ENCODE peak calls at places on chromosomes 13 and 19, in eight cellular contexts. A is ovary, E is B cell, L is endothelial cell, G is fibroblast of villous mesenchyme, U is pancreas, P is vagina, J is activated B cell treated with CpG ODN at 0.5 μM for 24 hours. Y is an unnamed sample.

GRCh38 chr13:22173605-22174004 is 502.7 kb downstream of the FGF9 start:
- DNase-seq in A (no peak), E (no peak), L (no peak), G (peak), U (no peak), P (no peak), J (no peak), Y (no peak)

GRCh38 chr13:20911037-20911436 is 8.5 kb upstream of the XPO4 start:
- DNase-seq in A (no peak), E (no peak), L (no peak), G (no peak), U (no peak), P (no peak), J (no peak), Y (no peak)

GRCh38 chr19:21566073-21566472 is 60.7 kb downstream of the ZNF429 start:
- DNase-seq in A (no peak), E (no peak), L (no peak), G (peak), U (no peak), P (no peak), J (no peak), Y (no peak)

GRCh38 chr13:38308736-38309135 is 40.9 kb upstream of the UFM1 start:
- DNase-seq in A (no peak), E (no peak), L (no peak), G (peak), U (no peak), P (no peak), J (no peak), Y (no peak)

GRCh38 chr19:12783226-12783848 is 7.9 kb upstream of the JUNB start:
- DNase-seq in A (no peak), E (no peak), L (no peak), G (no peak), U (no peak), P (no peak), J (no peak), Y (peak)

GRCh38 chr19:47107953-47108746 is 5.4 kb downstream of the ZC3H4 start:
- DNase-seq in A (no peak), E (no peak), L (no peak), G (no peak), U (no peak), P (no peak), J (no peak), Y (no peak)

GRCh38 chr19:21434967-21435544 is 38.1 kb downstream of the ZNF493 start:
- DNase-seq in A (no peak), E (no peak), L (no peak), G (no peak), U (no peak), P (no peak), J (no peak), Y (no peak)

GRCh38 chr13:35887028-35887666 is 244.0 kb downstream of the DCLK1 start:
- DNase-seq in A (no peak), E (no peak), L (no peak), G (no peak), U (no peak), P (no peak), J (no peak), Y (no peak)

GRCh38 chr13:110777251-110777820 is 63.8 kb downstream of the ING1 start:
- DNase-seq in A (no peak), E (no peak), L (no peak), G (no peak), U (no peak), P (no peak), J (no peak), Y (no peak)

GRCh38 chr13:51807041-51807440 is 3.1 kb upstream of the DHRS12 start:
- DNase-seq in A (no peak), E (no peak), L (no peak), G (no peak), U (no peak), P (no peak), J (no peak), Y (no peak)

GRCh38 chr13:90717451-90717936 is 630.0 kb upstream of the MIR17HG start:
- DNase-seq in A (no peak), E (no peak), L (no peak), G (peak), U (no peak), P (no peak), J (no peak), Y (no peak)

GRCh38 chr13:96527497-96527896 is 437.6 kb downstream of the HS6ST3 start:
- DNase-seq in A (no peak), E (no peak), L (no peak), G (no peak), U (no peak), P (no peak), J (no peak), Y (no peak)

GRCh38 chr13:28031220-28031903 is 42.9 kb upstream of the URAD start:
- DNase-seq in A (no peak), E (peak), L (no peak), G (no peak), U (no peak), P (no peak), J (no peak), Y (peak)

GRCh38 chr19:6126335-6126974 is 9.0 kb upstream of the ACSBG2 start:
- DNase-seq in A (no peak), E (no peak), L (no peak), G (peak), U (no peak), P (no peak), J (no peak), Y (peak)

GRCh38 chr19:35540356-35540927 is 5.0 kb upstream of the TMEM147 start:
- DNase-seq in A (no peak), E (no peak), L (no peak), G (no peak), U (no peak), P (no peak), J (no peak), Y (no peak)

GRCh38 chr13:98802548-98802947 is 50.1 kb upstream of the SLC15A1 start:
- DNase-seq in A (no peak), E (no peak), L (no peak), G (no peak), U (no peak), P (no peak), J (no peak), Y (no peak)

GRCh38 chr19:9139609-9140158 is 513 bp upstream of the ZNF317 start:
- DNase-seq in A (no peak), E (no peak), L (no peak), G (no peak), U (no peak), P (no peak), J (no peak), Y (no peak)

GRCh38 chr19:7226749-7227148 is 67.5 kb downstream of the INSR start:
- DNase-seq in A (no peak), E (no peak), L (no peak), G (no peak), U (no peak), P (no peak), J (no peak), Y (no peak)

GRCh38 chr19:38062959-38063786 is 156.2 kb downstream of the SIPA1L3 start:
- DNase-seq in A (no peak), E (no peak), L (no peak), G (peak), U (no peak), P (no peak), J (no peak), Y (peak)

GRCh38 chr19:51520710-51521109 is 10.8 kb downstream of the SIGLEC6 start:
- DNase-seq in A (no peak), E (no peak), L (no peak), G (no peak), U (no peak), P (no peak), J (no peak), Y (no peak)

GRCh38 chr13:104024416-104025170 is 958.4 kb upstream of the SLC10A2 start:
- DNase-seq in A (no peak), E (no peak), L (no peak), G (peak), U (no peak), P (no peak), J (no peak), Y (no peak)

GRCh38 chr13:29362849-29363604 is 232.5 kb downstream of the SLC7A1 start:
- DNase-seq in A (no peak), E (peak), L (peak), G (peak), U (no peak), P (no peak), J (no peak), Y (peak)

GRCh38 chr19:13069415-13070369 is 33.0 kb downstream of the LYL1 start:
- DNase-seq in A (no peak), E (no peak), L (no peak), G (no peak), U (no peak), P (no peak), J (no peak), Y (no peak)

GRCh38 chr13:85590231-85590931 is 208.8 kb downstream of the SLITRK6 start:
- DNase-seq in A (no peak), E (no peak), L (no peak), G (no peak), U (no peak), P (no peak), J (no peak), Y (no peak)

GRCh38 chr13:32731576-32731975 is 145.3 kb downstream of the PDS5B start:
- DNase-seq in A (no peak), E (no peak), L (no peak), G (peak), U (no peak), P (no peak), J (no peak), Y (no peak)

GRCh38 chr13:113927661-113928581 is 46.0 kb downstream of the C13orf46 start:
- DNase-seq in A (no peak), E (no peak), L (no peak), G (peak), U (no peak), P (peak), J (no peak), Y (no peak)

GRCh38 chr19:40594251-40594650 is 6.9 kb upstream of the LTBP4 start:
- DNase-seq in A (no peak), E (no peak), L (no peak), G (no peak), U (no peak), P (no peak), J (no peak), Y (no peak)

GRCh38 chr13:51797664-51798488 is 6.1 kb downstream of the DHRS12 start:
- DNase-seq in A (no peak), E (peak), L (peak), G (peak), U (peak), P (no peak), J (no peak), Y (peak)

GRCh38 chr13:110291286-110291685 is 15.7 kb downstream of the COL4A1 start:
- DNase-seq in A (no peak), E (no peak), L (no peak), G (no peak), U (no peak), P (no peak), J (no peak), Y (no peak)

GRCh38 chr13:114015608-114016295 is 41.9 kb upstream of the C13orf46 start:
- DNase-seq in A (no peak), E (no peak), L (no peak), G (peak), U (no peak), P (no peak), J (no peak), Y (no peak)

GRCh38 chr13:46071590-46072249 is 19.2 kb upstream of the ZC3H13 start:
- DNase-seq in A (no peak), E (no peak), L (peak), G (no peak), U (no peak), P (no peak), J (no peak), Y (peak)
- TF ChIP-seq CTCF in A (no peak), E (no peak), L (no peak), G (no peak), U (no peak), P (no peak), J (no peak), Y (peak)

GRCh38 chr19:45484273-45484945 is 12.4 kb downstream of the RTN2 start:
- DNase-seq in A (peak), E (no peak), L (no peak), G (no peak), U (no peak), P (no peak), J (no peak), Y (no peak)
- TF ChIP-seq CTCF in A (no peak), E (no peak), L (no peak), G (no peak), U (no peak), P (no peak), J (no peak), Y (no peak)

GRCh38 chr13:44052843-44053607 is 173.3 kb downstream of the LACC1 start:
- DNase-seq in A (peak), E (no peak), L (peak), G (peak), U (no peak), P (no peak), J (no peak), Y (no peak)
- TF ChIP-seq CTCF in A (no peak), E (no peak), L (no peak), G (no peak), U (no peak), P (no peak), J (no peak), Y (no peak)

DNA sequence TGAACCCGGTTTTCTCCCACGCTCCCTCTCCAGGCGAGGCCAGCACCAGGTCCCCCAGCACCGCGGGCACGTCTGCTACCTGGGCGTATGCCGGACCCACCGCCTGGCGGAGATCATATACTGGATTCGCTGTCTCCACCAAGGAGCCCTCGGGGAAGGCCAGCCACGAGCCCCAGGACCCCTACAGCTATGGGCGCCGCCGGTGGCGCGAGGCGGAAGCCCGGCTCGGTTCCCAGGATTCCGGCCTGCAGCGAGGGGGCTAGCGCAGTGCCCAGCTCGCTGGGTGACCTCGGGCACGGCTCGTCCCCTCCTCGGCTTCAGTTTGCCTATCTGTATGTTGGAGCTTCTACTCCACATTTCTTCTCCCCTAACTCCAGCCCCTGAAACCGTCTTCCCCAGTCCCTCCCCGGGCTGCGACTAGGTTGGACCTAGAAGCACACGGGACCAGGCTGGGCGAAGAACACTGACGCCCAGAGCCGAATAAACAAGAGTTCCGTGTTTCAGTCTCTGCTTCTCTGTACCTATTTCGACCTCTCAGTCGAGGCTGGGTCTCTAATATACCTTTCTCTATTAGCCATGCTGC is 752 bp upstream of the CPT1C start:
- DNase-seq in A (no peak), E (no peak), L (no peak), G (no peak), U (no peak), P (no peak), J (no peak), Y (no peak)
- TF ChIP-seq CTCF in A (no peak), E (peak), L (peak), G (peak), U (no peak), P (no peak), J (no peak), Y (no peak)

GRCh38 chr13:112873851-112874750 is 94.9 kb upstream of the MCF2L start:
- DNase-seq in A (peak), E (peak), L (peak), G (peak), U (peak), P (no peak), J (peak), Y (peak)

GRCh38 chr13:112876305-112877000 is 92.6 kb upstream of the MCF2L start:
- DNase-seq in A (no peak), E (no peak), L (no peak), G (no peak), U (no peak), P (no peak), J (no peak), Y (no peak)

GRCh38 chr13:112877066-112877465 is 91.9 kb upstream of the MCF2L start:
- DNase-seq in A (no peak), E (no peak), L (no peak), G (no peak), U (no peak), P (no peak), J (no peak), Y (no peak)

GRCh38 chr13:112875627-112876026 is 93.4 kb upstream of the MCF2L start:
- DNase-seq in A (no peak), E (no peak), L (no peak), G (no peak), U (no peak), P (no peak), J (no peak), Y (no peak)

GRCh38 chr13:112874751-112875300 is 94.2 kb upstream of the MCF2L start:
- DNase-seq in A (no peak), E (no peak), L (no peak), G (no peak), U (no peak), P (no peak), J (no peak), Y (no peak)
- TF ChIP-seq CTCF in A (no peak), E (peak), L (peak), G (no peak), U (no peak), P (no peak), J (no peak), Y (no peak)

GRCh38 chr19:3034845-3035541 is 5.9 kb upstream of the TLE2 start:
- DNase-seq in A (peak), E (no peak), L (no peak), G (peak), U (peak), P (no peak), J (no peak), Y (no peak)

GRCh38 chr19:3034194-3034844 is 5.2 kb upstream of the TLE2 start:
- DNase-seq in A (peak), E (no peak), L (no peak), G (peak), U (peak), P (no peak), J (no peak), Y (no peak)

GRCh38 chr19:3031607-3031867 is 2.5 kb upstream of the TLE2 start:
- DNase-seq in A (no peak), E (no peak), L (no peak), G (no peak), U (no peak), P (no peak), J (no peak), Y (no peak)

GRCh38 chr19:3035542-3036118 is 6.5 kb upstream of the TLE2 start:
- DNase-seq in A (peak), E (peak), L (peak), G (peak), U (peak), P (peak), J (peak), Y (peak)

DNA sequence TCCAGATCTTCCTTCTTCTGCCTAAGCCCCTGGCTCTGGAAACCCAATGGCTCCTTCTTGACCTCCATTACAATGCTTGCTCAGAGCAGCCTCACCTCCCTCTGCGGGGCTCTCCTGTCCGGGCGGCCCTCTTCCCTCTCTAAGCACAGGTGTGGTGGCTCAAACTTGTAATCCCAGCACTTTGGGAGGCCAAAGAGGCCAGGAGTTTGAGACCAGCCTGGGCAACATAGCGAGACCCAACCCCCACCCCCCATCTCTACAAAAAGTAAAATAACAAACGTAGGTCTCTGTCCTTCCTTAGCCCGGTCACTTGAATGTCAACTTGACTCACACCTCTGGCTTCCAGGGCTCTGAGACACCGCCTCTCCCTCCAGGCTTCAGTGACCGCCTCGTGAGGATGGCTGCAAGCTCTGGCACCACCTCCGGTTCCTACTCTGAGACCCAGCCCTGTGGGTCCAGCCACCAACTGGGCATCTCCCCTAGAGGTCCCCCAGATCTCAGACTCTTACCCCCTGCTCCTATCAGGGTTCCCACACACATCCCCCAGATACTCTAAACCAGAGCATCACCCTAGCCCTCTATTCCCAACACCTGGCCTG is 4.6 kb upstream of the TLE2 start:
- DNase-seq in A (no peak), E (no peak), L (no peak), G (no peak), U (peak), P (no peak), J (no peak), Y (no peak)
- TF ChIP-seq CTCF in A (no peak), E (no peak), L (no peak), G (no peak), U (no peak), P (no peak), J (no peak), Y (no peak)

DNA sequence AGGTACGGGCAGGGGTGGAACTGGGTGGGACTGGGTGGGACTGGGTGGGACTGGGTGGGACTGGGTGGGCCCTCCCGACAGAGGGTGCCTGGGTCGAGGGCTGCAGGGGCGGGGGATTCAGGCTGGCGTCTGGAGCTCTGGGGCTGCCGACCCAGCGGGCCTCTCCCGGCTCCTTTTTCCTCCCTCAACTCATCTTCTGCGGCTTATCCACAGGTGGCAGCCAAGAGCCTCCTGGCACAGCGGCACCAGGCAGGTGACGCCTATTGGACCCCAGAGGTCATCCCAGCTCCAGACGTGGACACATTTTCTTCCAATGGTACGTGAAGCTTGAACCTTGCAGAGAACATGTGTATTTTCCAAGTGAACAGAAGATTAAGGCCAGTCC is 533 bp downstream of the ZNF544 start:
- DNase-seq in A (no peak), E (no peak), L (peak), G (peak), U (no peak), P (no peak), J (no peak), Y (no peak)
- TF ChIP-seq CTCF in A (no peak), E (no peak), L (no peak), G (peak), U (no peak), P (no peak), J (no peak), Y (peak)

GRCh38 chr13:49020328-49020727 is 44.6 kb downstream of the FNDC3A start:
- DNase-seq in A (no peak), E (no peak), L (no peak), G (no peak), U (no peak), P (no peak), J (no peak), Y (no peak)
- TF ChIP-seq CTCF in A (no peak), E (no peak), L (no peak), G (no peak), U (no peak), P (no peak), J (no peak), Y (no peak)

Y was measured in GM13976.